ENCODE peak calls at places on chromosomes 13 and 19, in ten cellular contexts. E, A, W, G, X, N, Q, H, I and C are unnamed samples.

GRCh38 chr13:25116044-25116443 is 20.1 kb downstream of the PABPC3 start:
- DNase-seq in H (no peak), G (no peak), E (no peak), W (no peak), Q (no peak), X (no peak), I (no peak), A (no peak), N (no peak), C (no peak)

GRCh38 chr19:29016926-29017760 is 195.8 kb downstream of the UQCRFS1 start:
- DNase-seq in X (peak; percentile 21), N (no peak), E (no peak), A (no peak), H (no peak), W (no peak), G (no peak), Q (no peak), I (no peak), C (no peak)

GRCh38 chr13:80132741-80133601 is 208.0 kb downstream of the SPRY2 start:
- DNase-seq in W (peak; percentile 61), I (peak; percentile 55), A (peak; percentile 61), X (peak; percentile 72), H (no peak), G (peak; percentile 44), E (peak; percentile 73), N (peak; percentile 23), Q (peak; percentile 46), C (no peak)

GRCh38 chr13:44762946-44763345 is 186.8 kb upstream of the TSC22D1 start:
- DNase-seq in W (no peak), H (no peak), I (no peak), E (no peak), X (no peak), A (no peak), G (no peak), Q (no peak), N (no peak), C (no peak)

GRCh38 chr19:2646866-2647535 is 55.5 kb downstream of the GNG7 start:
- DNase-seq in H (no peak), G (no peak), I (no peak), A (no peak), W (no peak), E (no peak), Q (no peak), X (no peak), N (no peak), C (no peak)

GRCh38 chr13:110944121-110944967 is 29.5 kb upstream of the ANKRD10 start:
- DNase-seq in X (no peak), G (no peak), Q (peak; percentile 32), E (peak; percentile 35), I (no peak), A (no peak), N (no peak), W (peak; percentile 69), H (peak; percentile 16), C (peak; percentile 31)

GRCh38 chr13:36163809-36164308 is 32.7 kb upstream of the DCLK1 start:
- DNase-seq in H (no peak), I (peak; percentile 86), A (peak; percentile 39), X (peak; percentile 58), W (no peak), G (peak; percentile 44), E (peak; percentile 76), Q (peak; percentile 59), N (no peak), C (peak; percentile 59)

GRCh38 chr19:46209051-46209450 is 20.5 kb upstream of the IGFL1 start:
- DNase-seq in E (no peak), Q (no peak), G (no peak), X (no peak), I (no peak), A (no peak), W (no peak), H (no peak), N (no peak), C (no peak)

GRCh38 chr13:79194272-79194671 is 211.8 kb downstream of the RBM26 start:
- DNase-seq in G (no peak), A (no peak), X (no peak), W (no peak), I (no peak), E (no peak), H (peak; percentile 89), Q (no peak), N (no peak), C (no peak)

GRCh38 chr19:48726573-48726972 is 7.0 kb upstream of the MAMSTR start:
- DNase-seq in I (no peak), Q (no peak), H (peak; percentile 83), G (no peak), W (no peak), N (no peak), E (no peak), X (no peak), A (no peak), C (no peak)

GRCh38 chr13:97261254-97262015 is 39.3 kb downstream of the MBNL2 start:
- DNase-seq in W (no peak), E (no peak), N (no peak), I (no peak), A (no peak), Q (no peak), H (no peak), X (no peak), G (no peak), C (no peak)

GRCh38 chr13:95267662-95268369 is 33.4 kb downstream of the ABCC4 start:
- DNase-seq in W (no peak), A (no peak), Q (peak; percentile 77), N (no peak), H (no peak), G (no peak), E (no peak), I (no peak), X (no peak), C (peak; percentile 46)

GRCh38 chr19:2016041-2016807 is 710 bp upstream of the BTBD2 start:
- DNase-seq in Q (peak; percentile 83), E (peak; percentile 89), A (peak; percentile 83), H (peak; percentile 82), I (peak; percentile 77), W (peak; percentile 79), X (peak; percentile 79), N (peak; percentile 42), G (peak; percentile 85), C (peak; percentile 49)

GRCh38 chr19:46898731-46899130 is 37.9 kb downstream of the ARHGAP35 start:
- DNase-seq in W (peak; percentile 49), I (no peak), X (peak; percentile 56), N (no peak), G (no peak), H (no peak), Q (no peak), E (no peak), A (peak; percentile 26), C (peak; percentile 62)

DNA sequence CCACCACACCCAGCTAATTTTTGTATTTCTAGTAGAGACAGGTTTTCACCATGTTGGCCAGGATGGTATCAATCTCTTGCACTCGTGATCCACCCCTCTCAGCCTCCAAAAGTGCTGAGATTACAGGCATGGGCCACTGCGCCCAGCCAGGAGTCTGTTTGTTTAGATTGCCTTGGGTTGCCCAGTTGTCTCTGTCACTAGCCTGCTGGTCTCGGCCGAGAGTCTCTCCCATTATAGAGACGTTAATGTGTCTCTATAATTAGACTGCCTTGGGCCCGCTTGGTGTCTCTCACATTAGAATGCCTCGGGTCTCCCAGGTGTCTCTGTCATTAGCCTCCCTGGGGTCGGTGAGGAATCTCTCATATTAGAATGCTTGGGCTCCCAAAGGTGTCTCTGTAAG is 1533.6 kb downstream of the UQCRFS1 start:
- DNase-seq in A (no peak), W (no peak), N (no peak), Q (no peak), X (no peak), I (no peak), H (no peak), E (no peak), G (no peak), C (no peak)
- TF ChIP-seq CTCF in A (no peak), W (no peak), N (no peak), Q (no peak), X (no peak), I (no peak), H (no peak), E (no peak), G (no peak), C (no peak)

GRCh38 chr13:40126301-40127085 is 471.0 kb downstream of the COG6 start:
- DNase-seq in N (no peak), W (no peak), Q (no peak), A (no peak), H (peak; percentile 97), X (no peak), E (no peak), I (no peak), G (no peak), C (no peak)
- TF ChIP-seq CTCF in N (no peak), W (no peak), Q (no peak), A (no peak), H (no peak), X (no peak), E (no peak), I (no peak), G (no peak), C (no peak)

DNA sequence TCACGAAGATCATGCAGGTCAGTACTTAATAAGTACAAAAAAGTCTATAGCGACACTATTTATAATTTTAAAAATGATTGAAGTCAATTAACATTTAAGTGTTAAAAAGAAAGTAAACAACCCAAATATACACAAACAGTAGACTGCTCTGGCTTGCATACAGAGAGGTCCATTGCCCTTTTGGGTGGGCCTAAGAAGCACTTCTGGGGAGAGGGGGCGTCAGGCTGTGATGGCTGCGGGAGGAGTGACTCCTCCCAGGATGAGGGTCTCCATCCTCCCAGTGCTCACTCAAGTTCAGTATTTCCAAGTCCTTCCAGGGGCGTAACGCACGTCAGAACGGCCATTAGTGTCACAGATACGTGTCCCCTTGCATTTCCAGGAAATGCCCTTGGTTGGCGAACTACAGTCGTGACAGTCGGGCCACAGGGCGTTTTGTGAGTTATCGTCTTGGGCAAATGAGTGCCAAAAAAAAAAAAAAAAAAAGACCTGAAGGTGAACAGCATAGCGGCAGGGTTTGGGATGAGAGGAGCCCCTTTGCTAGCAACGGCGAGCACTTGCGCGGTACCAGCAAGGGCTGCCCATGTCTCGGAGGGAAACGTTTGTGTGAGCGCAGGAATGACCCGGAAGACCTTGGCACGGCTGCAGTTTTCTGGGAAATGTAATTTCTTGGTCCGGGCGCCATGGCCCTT is at the start of gene SCGB2B2:
- DNase-seq in E (no peak), Q (peak; percentile 64), W (no peak), N (no peak), A (no peak), H (peak; percentile 77), I (peak; percentile 61), X (no peak), G (peak; percentile 54), C (peak; percentile 24)
- TF ChIP-seq CTCF in E (peak; percentile 16), Q (no peak), W (peak; percentile 44), N (peak; percentile 36), A (no peak), H (no peak), I (no peak), X (no peak), G (no peak), C (peak; percentile 22)

DNA sequence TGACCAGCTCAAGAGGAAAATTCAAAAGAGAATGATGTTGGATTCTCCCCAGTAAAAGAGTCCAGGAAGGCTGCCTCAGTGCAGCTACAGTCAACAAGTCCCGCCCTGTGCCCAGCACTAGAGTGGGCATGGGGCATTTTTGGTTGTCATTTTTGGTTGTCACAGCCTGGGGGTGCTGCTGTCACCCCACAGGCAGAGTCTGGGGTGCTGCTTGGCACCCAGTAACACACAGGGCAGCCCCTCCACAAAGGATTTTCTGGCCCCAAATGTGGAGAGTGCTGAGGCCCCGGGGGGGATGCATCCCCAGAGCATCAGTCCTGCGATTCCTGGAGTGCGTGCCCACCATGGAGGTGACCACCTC is 28.2 kb upstream of the TMEM255B start:
- DNase-seq in X (no peak), G (no peak), H (no peak), W (no peak), E (no peak), Q (peak; percentile 4), N (no peak), I (no peak), A (no peak), C (no peak)
- TF ChIP-seq CTCF in X (no peak), G (no peak), H (no peak), W (no peak), E (no peak), Q (no peak), N (no peak), I (no peak), A (no peak), C (no peak)

GRCh38 chr19:5337126-5337525 is 3.5 kb downstream of the PTPRS start:
- DNase-seq in E (no peak), N (no peak), G (no peak), I (no peak), Q (no peak), A (no peak), X (no peak), W (no peak), H (no peak), C (no peak)
- TF ChIP-seq CTCF in E (no peak), N (no peak), G (no peak), I (no peak), Q (no peak), A (no peak), X (no peak), W (no peak), H (no peak), C (no peak)